ENCODE peak calls at places on chromosomes 1 and 21, in seven cellular contexts. One of them, this sample, is unnamed.

GRCh38 chr1:8604041-8604942 is 213.1 kb downstream of the RERE start:
- DNase-seq in astrocyte of the spinal cord: no peak
- DNase-seq in fibroblast of lung: no peak
- DNase-seq in vagina: no peak
- DNase-seq in left ventricle myocardium superior: no peak
- DNase-seq in stimulated activated CD4-positive, alpha-beta T cell treated with anti-CD3 and anti-CD28 coated beads, Interleukin-1b, Interleukin-23, amount 100 ng/mL, for 24 hours: no peak
- DNase-seq in GM03348: no peak
- DNase-seq in this sample: no peak

GRCh38 chr1:150577557-150578277 is 1.7 kb downstream of the MCL1 start:
- DNase-seq in astrocyte of the spinal cord: peak
- DNase-seq in fibroblast of lung: peak
- DNase-seq in vagina: no peak
- DNase-seq in left ventricle myocardium superior: no peak
- DNase-seq in stimulated activated CD4-positive, alpha-beta T cell treated with anti-CD3 and anti-CD28 coated beads, Interleukin-1b, Interleukin-23, amount 100 ng/mL, for 24 hours: no peak
- DNase-seq in GM03348: no peak
- DNase-seq in this sample: no peak

GRCh38 chr21:18705971-18706370 is 302.4 kb upstream of the TMPRSS15 start:
- DNase-seq in astrocyte of the spinal cord: peak
- DNase-seq in fibroblast of lung: no peak
- DNase-seq in vagina: no peak
- DNase-seq in left ventricle myocardium superior: no peak
- DNase-seq in stimulated activated CD4-positive, alpha-beta T cell treated with anti-CD3 and anti-CD28 coated beads, Interleukin-1b, Interleukin-23, amount 100 ng/mL, for 24 hours: no peak
- DNase-seq in GM03348: no peak
- DNase-seq in this sample: no peak

GRCh38 chr21:42097860-42098259 is 26.7 kb downstream of the UMODL1 start:
- DNase-seq in astrocyte of the spinal cord: peak
- DNase-seq in fibroblast of lung: peak
- DNase-seq in vagina: no peak
- DNase-seq in left ventricle myocardium superior: no peak
- DNase-seq in stimulated activated CD4-positive, alpha-beta T cell treated with anti-CD3 and anti-CD28 coated beads, Interleukin-1b, Interleukin-23, amount 100 ng/mL, for 24 hours: no peak
- DNase-seq in GM03348: peak
- DNase-seq in this sample: peak

GRCh38 chr1:5647226-5647625 is 345.0 kb downstream of the NPHP4 start:
- DNase-seq in astrocyte of the spinal cord: no peak
- DNase-seq in fibroblast of lung: no peak
- DNase-seq in vagina: no peak
- DNase-seq in left ventricle myocardium superior: no peak
- DNase-seq in stimulated activated CD4-positive, alpha-beta T cell treated with anti-CD3 and anti-CD28 coated beads, Interleukin-1b, Interleukin-23, amount 100 ng/mL, for 24 hours: no peak
- DNase-seq in GM03348: no peak
- DNase-seq in this sample: peak

GRCh38 chr1:83994111-83994510 is 4.8 kb downstream of the TTLL7 start:
- DNase-seq in astrocyte of the spinal cord: no peak
- DNase-seq in fibroblast of lung: no peak
- DNase-seq in vagina: no peak
- DNase-seq in left ventricle myocardium superior: no peak
- DNase-seq in stimulated activated CD4-positive, alpha-beta T cell treated with anti-CD3 and anti-CD28 coated beads, Interleukin-1b, Interleukin-23, amount 100 ng/mL, for 24 hours: no peak
- DNase-seq in GM03348: no peak
- DNase-seq in this sample: peak

GRCh38 chr1:214316597-214316996 is 35.6 kb downstream of the SMYD2 start:
- DNase-seq in astrocyte of the spinal cord: peak
- DNase-seq in fibroblast of lung: no peak
- DNase-seq in vagina: no peak
- DNase-seq in left ventricle myocardium superior: peak
- DNase-seq in stimulated activated CD4-positive, alpha-beta T cell treated with anti-CD3 and anti-CD28 coated beads, Interleukin-1b, Interleukin-23, amount 100 ng/mL, for 24 hours: no peak
- DNase-seq in GM03348: peak
- DNase-seq in this sample: peak

GRCh38 chr1:40859017-40859416 is 3.1 kb downstream of the CITED4 start:
- DNase-seq in astrocyte of the spinal cord: no peak
- DNase-seq in fibroblast of lung: no peak
- DNase-seq in vagina: no peak
- DNase-seq in left ventricle myocardium superior: no peak
- DNase-seq in stimulated activated CD4-positive, alpha-beta T cell treated with anti-CD3 and anti-CD28 coated beads, Interleukin-1b, Interleukin-23, amount 100 ng/mL, for 24 hours: no peak
- DNase-seq in GM03348: no peak
- DNase-seq in this sample: no peak

GRCh38 chr1:245984390-245985155 is 522.5 kb downstream of the SMYD3 start:
- DNase-seq in astrocyte of the spinal cord: no peak
- DNase-seq in fibroblast of lung: peak
- DNase-seq in vagina: no peak
- DNase-seq in left ventricle myocardium superior: no peak
- DNase-seq in stimulated activated CD4-positive, alpha-beta T cell treated with anti-CD3 and anti-CD28 coated beads, Interleukin-1b, Interleukin-23, amount 100 ng/mL, for 24 hours: no peak
- DNase-seq in GM03348: no peak
- DNase-seq in this sample: no peak

GRCh38 chr1:39970274-39970673 is 15.3 kb downstream of the MFSD2A start:
- DNase-seq in astrocyte of the spinal cord: no peak
- DNase-seq in fibroblast of lung: no peak
- DNase-seq in vagina: no peak
- DNase-seq in left ventricle myocardium superior: no peak
- DNase-seq in stimulated activated CD4-positive, alpha-beta T cell treated with anti-CD3 and anti-CD28 coated beads, Interleukin-1b, Interleukin-23, amount 100 ng/mL, for 24 hours: no peak
- DNase-seq in GM03348: no peak
- DNase-seq in this sample: no peak

GRCh38 chr1:78919150-78919549 is 87.4 kb downstream of the ADGRL4 start:
- DNase-seq in astrocyte of the spinal cord: no peak
- DNase-seq in fibroblast of lung: no peak
- DNase-seq in vagina: no peak
- DNase-seq in left ventricle myocardium superior: no peak
- DNase-seq in stimulated activated CD4-positive, alpha-beta T cell treated with anti-CD3 and anti-CD28 coated beads, Interleukin-1b, Interleukin-23, amount 100 ng/mL, for 24 hours: no peak
- DNase-seq in GM03348: no peak
- DNase-seq in this sample: no peak

GRCh38 chr1:193111641-193112090 is 6.5 kb upstream of the GLRX2 start:
- DNase-seq in astrocyte of the spinal cord: peak
- DNase-seq in fibroblast of lung: peak
- DNase-seq in vagina: no peak
- DNase-seq in left ventricle myocardium superior: peak
- DNase-seq in stimulated activated CD4-positive, alpha-beta T cell treated with anti-CD3 and anti-CD28 coated beads, Interleukin-1b, Interleukin-23, amount 100 ng/mL, for 24 hours: no peak
- DNase-seq in GM03348: peak
- DNase-seq in this sample: peak

GRCh38 chr21:17795084-17796036 is 23.8 kb downstream of the C21orf91 start:
- DNase-seq in astrocyte of the spinal cord: no peak
- DNase-seq in fibroblast of lung: no peak
- DNase-seq in vagina: no peak
- DNase-seq in left ventricle myocardium superior: no peak
- DNase-seq in stimulated activated CD4-positive, alpha-beta T cell treated with anti-CD3 and anti-CD28 coated beads, Interleukin-1b, Interleukin-23, amount 100 ng/mL, for 24 hours: no peak
- DNase-seq in GM03348: no peak
- DNase-seq in this sample: no peak

GRCh38 chr1:87410771-87411170 is 82.1 kb downstream of the LMO4 start:
- DNase-seq in astrocyte of the spinal cord: no peak
- DNase-seq in fibroblast of lung: peak
- DNase-seq in vagina: no peak
- DNase-seq in left ventricle myocardium superior: peak
- DNase-seq in stimulated activated CD4-positive, alpha-beta T cell treated with anti-CD3 and anti-CD28 coated beads, Interleukin-1b, Interleukin-23, amount 100 ng/mL, for 24 hours: no peak
- DNase-seq in GM03348: no peak
- DNase-seq in this sample: no peak

GRCh38 chr1:22529901-22530621 is 33.2 kb upstream of the EPHA8 start:
- DNase-seq in astrocyte of the spinal cord: no peak
- DNase-seq in fibroblast of lung: peak
- DNase-seq in vagina: no peak
- DNase-seq in left ventricle myocardium superior: no peak
- DNase-seq in stimulated activated CD4-positive, alpha-beta T cell treated with anti-CD3 and anti-CD28 coated beads, Interleukin-1b, Interleukin-23, amount 100 ng/mL, for 24 hours: no peak
- DNase-seq in GM03348: peak
- DNase-seq in this sample: no peak

GRCh38 chr1:169326644-169327316 is 40.8 kb downstream of the NME7 start:
- DNase-seq in astrocyte of the spinal cord: peak
- DNase-seq in fibroblast of lung: peak
- DNase-seq in vagina: no peak
- DNase-seq in left ventricle myocardium superior: no peak
- DNase-seq in stimulated activated CD4-positive, alpha-beta T cell treated with anti-CD3 and anti-CD28 coated beads, Interleukin-1b, Interleukin-23, amount 100 ng/mL, for 24 hours: no peak
- DNase-seq in GM03348: peak
- DNase-seq in this sample: no peak

GRCh38 chr1:206631085-206631509 is 4.2 kb upstream of the DYRK3 start:
- DNase-seq in astrocyte of the spinal cord: peak
- DNase-seq in fibroblast of lung: peak
- DNase-seq in vagina: no peak
- DNase-seq in left ventricle myocardium superior: peak
- DNase-seq in stimulated activated CD4-positive, alpha-beta T cell treated with anti-CD3 and anti-CD28 coated beads, Interleukin-1b, Interleukin-23, amount 100 ng/mL, for 24 hours: no peak
- DNase-seq in GM03348: peak
- DNase-seq in this sample: peak

GRCh38 chr1:26218906-26219494 is 15.0 kb upstream of the CEP85 start:
- DNase-seq in astrocyte of the spinal cord: no peak
- DNase-seq in fibroblast of lung: no peak
- DNase-seq in vagina: no peak
- DNase-seq in left ventricle myocardium superior: peak
- DNase-seq in stimulated activated CD4-positive, alpha-beta T cell treated with anti-CD3 and anti-CD28 coated beads, Interleukin-1b, Interleukin-23, amount 100 ng/mL, for 24 hours: no peak
- DNase-seq in GM03348: no peak
- DNase-seq in this sample: no peak

GRCh38 chr1:177338376-177338775 is 167.6 kb downstream of the BRINP2 start:
- DNase-seq in astrocyte of the spinal cord: no peak
- DNase-seq in fibroblast of lung: no peak
- DNase-seq in vagina: no peak
- DNase-seq in left ventricle myocardium superior: no peak
- DNase-seq in stimulated activated CD4-positive, alpha-beta T cell treated with anti-CD3 and anti-CD28 coated beads, Interleukin-1b, Interleukin-23, amount 100 ng/mL, for 24 hours: no peak
- DNase-seq in GM03348: no peak
- DNase-seq in this sample: no peak

GRCh38 chr1:9653783-9654517 is 2.4 kb downstream of the PIK3CD start:
- DNase-seq in astrocyte of the spinal cord: no peak
- DNase-seq in fibroblast of lung: no peak
- DNase-seq in vagina: no peak
- DNase-seq in left ventricle myocardium superior: no peak
- DNase-seq in stimulated activated CD4-positive, alpha-beta T cell treated with anti-CD3 and anti-CD28 coated beads, Interleukin-1b, Interleukin-23, amount 100 ng/mL, for 24 hours: no peak
- DNase-seq in GM03348: no peak
- DNase-seq in this sample: no peak

GRCh38 chr21:39084073-39084472 is 99.2 kb downstream of the PSMG1 start:
- DNase-seq in astrocyte of the spinal cord: no peak
- DNase-seq in fibroblast of lung: no peak
- DNase-seq in vagina: no peak
- DNase-seq in left ventricle myocardium superior: no peak
- DNase-seq in stimulated activated CD4-positive, alpha-beta T cell treated with anti-CD3 and anti-CD28 coated beads, Interleukin-1b, Interleukin-23, amount 100 ng/mL, for 24 hours: no peak
- DNase-seq in GM03348: no peak
- DNase-seq in this sample: no peak

GRCh38 chr1:109248797-109249629 is at the start of gene CELSR2:
- DNase-seq in astrocyte of the spinal cord: peak
- DNase-seq in fibroblast of lung: peak
- DNase-seq in vagina: no peak
- DNase-seq in left ventricle myocardium superior: peak
- DNase-seq in stimulated activated CD4-positive, alpha-beta T cell treated with anti-CD3 and anti-CD28 coated beads, Interleukin-1b, Interleukin-23, amount 100 ng/mL, for 24 hours: peak
- DNase-seq in GM03348: peak
- DNase-seq in this sample: peak

GRCh38 chr1:1199961-1200875 is 6.2 kb downstream of the TNFRSF18 start:
- DNase-seq in astrocyte of the spinal cord: no peak
- DNase-seq in fibroblast of lung: no peak
- DNase-seq in vagina: no peak
- DNase-seq in left ventricle myocardium superior: peak
- DNase-seq in stimulated activated CD4-positive, alpha-beta T cell treated with anti-CD3 and anti-CD28 coated beads, Interleukin-1b, Interleukin-23, amount 100 ng/mL, for 24 hours: no peak
- DNase-seq in GM03348: no peak
- DNase-seq in this sample: no peak

GRCh38 chr21:33286600-33287456 is 20.7 kb downstream of the IL10RB start:
- DNase-seq in astrocyte of the spinal cord: peak
- DNase-seq in fibroblast of lung: peak
- DNase-seq in vagina: no peak
- DNase-seq in left ventricle myocardium superior: peak
- DNase-seq in stimulated activated CD4-positive, alpha-beta T cell treated with anti-CD3 and anti-CD28 coated beads, Interleukin-1b, Interleukin-23, amount 100 ng/mL, for 24 hours: no peak
- DNase-seq in GM03348: peak
- DNase-seq in this sample: no peak

GRCh38 chr1:100606438-100606837 is 68.5 kb downstream of the GPR88 start:
- DNase-seq in astrocyte of the spinal cord: peak
- DNase-seq in fibroblast of lung: peak
- DNase-seq in vagina: no peak
- DNase-seq in left ventricle myocardium superior: peak
- DNase-seq in stimulated activated CD4-positive, alpha-beta T cell treated with anti-CD3 and anti-CD28 coated beads, Interleukin-1b, Interleukin-23, amount 100 ng/mL, for 24 hours: no peak
- DNase-seq in GM03348: peak
- DNase-seq in this sample: no peak

GRCh38 chr21:38455403-38455802 is 42.9 kb downstream of the ERG start:
- DNase-seq in astrocyte of the spinal cord: no peak
- DNase-seq in fibroblast of lung: no peak
- DNase-seq in vagina: no peak
- DNase-seq in left ventricle myocardium superior: no peak
- DNase-seq in stimulated activated CD4-positive, alpha-beta T cell treated with anti-CD3 and anti-CD28 coated beads, Interleukin-1b, Interleukin-23, amount 100 ng/mL, for 24 hours: no peak
- DNase-seq in GM03348: peak
- DNase-seq in this sample: no peak

GRCh38 chr1:37628026-37628556 is 6.6 kb downstream of the RSPO1 start:
- DNase-seq in astrocyte of the spinal cord: no peak
- DNase-seq in fibroblast of lung: no peak
- DNase-seq in vagina: no peak
- DNase-seq in left ventricle myocardium superior: no peak
- DNase-seq in stimulated activated CD4-positive, alpha-beta T cell treated with anti-CD3 and anti-CD28 coated beads, Interleukin-1b, Interleukin-23, amount 100 ng/mL, for 24 hours: no peak
- DNase-seq in GM03348: no peak
- DNase-seq in this sample: no peak

GRCh38 chr1:155017946-155018316 is 15.3 kb downstream of the ZBTB7B start:
- DNase-seq in astrocyte of the spinal cord: no peak
- DNase-seq in fibroblast of lung: no peak
- DNase-seq in vagina: no peak
- DNase-seq in left ventricle myocardium superior: peak
- DNase-seq in stimulated activated CD4-positive, alpha-beta T cell treated with anti-CD3 and anti-CD28 coated beads, Interleukin-1b, Interleukin-23, amount 100 ng/mL, for 24 hours: no peak
- DNase-seq in GM03348: no peak
- DNase-seq in this sample: no peak

This sample was measured in islet precursor cell.